ENCODE peak calls at places on chromosomes 3 and 15, in six cellular contexts. S, P, M, E, J and Y are unnamed samples.

GRCh38 chr3:188528390-188528789 is 374.4 kb downstream of the LPP start:
- DNase-seq in S (no peak), P (no peak), M (no peak), E (no peak), J (no peak), Y (no peak)

GRCh38 chr3:25457642-25458419 is 29.8 kb downstream of the RARB start:
- DNase-seq in S (no peak), P (no peak), M (no peak), E (no peak), J (no peak), Y (no peak)

GRCh38 chr3:94405258-94406035 is 342.6 kb downstream of the NSUN3 start:
- DNase-seq in S (no peak), P (no peak), M (no peak), E (no peak), J (no peak), Y (no peak)

GRCh38 chr3:38142959-38143358 is 4.5 kb downstream of the MYD88 start:
- DNase-seq in S (no peak), P (no peak), M (no peak), E (no peak), J (no peak), Y (no peak)

GRCh38 chr15:29568840-29569532 is 253.3 kb downstream of the TJP1 start:
- DNase-seq in S (no peak), P (no peak), M (no peak), E (peak; percentile 59), J (peak; percentile 23), Y (no peak)

GRCh38 chr3:121997372-121997771 is 24.7 kb downstream of the ILDR1 start:
- DNase-seq in S (no peak), P (no peak), M (no peak), E (no peak), J (no peak), Y (no peak)

GRCh38 chr15:101068961-101069734 is 150.0 kb downstream of the LRRK1 start:
- DNase-seq in S (no peak), P (no peak), M (peak; percentile 94), E (no peak), J (peak; percentile 87), Y (peak; percentile 100)

GRCh38 chr3:112116777-112117186 is 16.3 kb downstream of the GCSAM start:
- DNase-seq in S (no peak), P (no peak), M (no peak), E (no peak), J (no peak), Y (no peak)

GRCh38 chr3:3356836-3357235 is 177.3 kb upstream of the CRBN start:
- DNase-seq in S (no peak), P (no peak), M (no peak), E (no peak), J (no peak), Y (no peak)

GRCh38 chr3:184816654-184817053 is 4.7 kb downstream of the VPS8 start:
- DNase-seq in S (no peak), P (no peak), M (no peak), E (no peak), J (no peak), Y (no peak)

GRCh38 chr15:51947124-51947523 is 24.5 kb downstream of the LEO1 start:
- DNase-seq in S (no peak), P (no peak), M (no peak), E (no peak), J (no peak), Y (no peak)

GRCh38 chr15:51955514-51955913 is 16.1 kb downstream of the LEO1 start:
- DNase-seq in S (no peak), P (no peak), M (no peak), E (no peak), J (no peak), Y (no peak)

DNA sequence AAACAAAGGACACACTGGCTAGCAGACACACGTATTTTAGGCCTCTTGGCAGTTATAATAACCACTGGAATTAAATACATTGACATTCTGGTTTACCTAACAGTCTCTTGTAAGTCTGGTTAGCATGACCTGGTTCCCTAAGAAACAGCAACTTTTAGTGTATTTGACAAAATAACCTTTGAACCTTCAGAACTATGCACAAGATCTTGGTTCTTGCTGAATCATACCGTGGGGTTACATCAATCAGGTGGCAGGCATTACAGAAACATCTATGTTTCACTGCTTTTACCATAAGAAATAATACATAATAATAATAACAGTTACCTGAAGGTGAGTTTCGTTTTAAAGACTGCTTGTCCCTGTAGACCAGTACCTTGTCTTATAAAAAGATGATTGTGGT is 18.8 kb downstream of the LEO1 start:
- DNase-seq in S (no peak), P (no peak), M (no peak), E (no peak), J (no peak), Y (no peak)
- H3K36me3 ChIP-seq in S (peaks cover 19% of the 10 kb centered on the region), P (peaks cover 85% of the 10 kb centered on the region), M (peaks cover 72% of the 10 kb centered on the region), E (peaks cover 79% of the 10 kb centered on the region), J (peaks cover 42% of the 10 kb centered on the region), Y (peaks cover 30% of the 10 kb centered on the region)

DNA sequence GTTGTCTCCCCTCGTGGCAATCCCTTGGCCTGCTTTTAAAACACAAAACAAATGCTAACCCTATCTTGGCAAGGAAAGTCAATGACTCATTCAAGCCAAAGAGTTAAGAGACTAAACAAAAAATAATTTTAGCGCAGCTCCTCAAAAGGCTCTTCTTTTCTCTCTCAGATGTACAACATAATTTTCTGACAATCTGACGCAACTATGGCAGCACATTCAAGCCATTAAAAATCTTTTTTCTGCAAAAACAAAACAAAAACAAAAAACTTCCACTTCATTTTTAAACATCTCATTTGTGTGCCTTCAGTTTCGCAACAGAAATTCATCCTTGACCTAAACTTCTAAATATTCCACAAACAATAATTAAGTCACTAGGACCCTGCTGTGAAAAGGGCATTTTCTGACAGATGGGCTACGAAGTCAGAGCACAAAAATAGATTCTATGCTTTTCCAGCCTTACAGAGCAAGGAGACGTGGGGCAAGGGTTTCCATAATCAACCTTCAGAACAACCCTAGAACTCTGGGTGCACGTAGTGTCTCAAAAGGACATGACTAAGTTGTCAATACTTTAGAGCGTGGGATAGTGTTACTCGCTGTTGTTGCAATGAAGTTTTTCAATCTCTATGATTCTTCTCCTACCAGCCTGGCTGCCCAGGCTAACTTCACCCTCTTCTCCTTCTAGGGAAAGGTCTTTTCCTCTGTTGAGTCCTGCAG is 84.3 kb downstream of the MB21D2 start:
- DNase-seq in S (no peak), P (no peak), M (no peak), E (no peak), J (no peak), Y (no peak)
- TF ChIP-seq YY1 in S (no peak), P (no peak), M (no peak), E (no peak), J (no peak), Y (no peak)

DNA sequence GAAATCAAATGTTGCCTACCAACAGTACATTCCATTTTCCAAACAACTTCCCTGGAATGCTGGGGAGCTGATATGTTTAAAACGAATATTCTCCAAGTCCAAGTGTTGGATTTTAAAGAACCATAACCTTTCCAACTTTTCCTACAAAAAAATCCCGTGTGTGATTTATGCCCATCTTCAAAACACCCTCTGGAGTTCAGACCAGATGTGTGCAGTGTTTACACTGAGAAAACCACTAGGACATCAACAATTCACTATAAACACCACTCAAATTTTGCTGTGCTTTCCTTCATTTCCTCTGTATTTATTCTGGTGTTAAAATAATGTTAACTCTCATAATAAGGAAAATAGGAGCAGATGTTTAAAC is 2.4 kb downstream of the VGLL4 start:
- DNase-seq in S (no peak), P (no peak), M (no peak), E (no peak), J (no peak), Y (no peak)
- H3K4me1 ChIP-seq in S (peaks cover 6% of the 10 kb centered on the region), P (peaks cover 15% of the 10 kb centered on the region), M (peaks cover 12% of the 10 kb centered on the region), E (peaks cover 43% of the 10 kb centered on the region), J (peaks cover 51% of the 10 kb centered on the region), Y (peaks cover 4% of the 10 kb centered on the region)

GRCh38 chr3:48979451-48979850 is 10.6 kb upstream of the P4HTM start:
- DNase-seq in S (no peak), P (no peak), M (no peak), E (no peak), J (no peak), Y (no peak)

GRCh38 chr3:48983096-48983495 is 6.9 kb upstream of the P4HTM start:
- DNase-seq in S (no peak), P (no peak), M (no peak), E (no peak), J (no peak), Y (no peak)

GRCh38 chr3:48982016-48982415 is 8.0 kb upstream of the P4HTM start:
- DNase-seq in S (no peak), P (no peak), M (no peak), E (no peak), J (no peak), Y (no peak)

GRCh38 chr3:48982686-48983085 is 7.4 kb upstream of the P4HTM start:
- DNase-seq in S (no peak), P (no peak), M (no peak), E (no peak), J (no peak), Y (no peak)

GRCh38 chr3:48980295-48980694 is 9.7 kb upstream of the P4HTM start:
- DNase-seq in S (no peak), P (no peak), M (no peak), E (no peak), J (no peak), Y (no peak)
- H3K36me3 ChIP-seq in S (peaks cover 31% of the 10 kb centered on the region), P (peaks cover 79% of the 10 kb centered on the region), M (peaks cover 79% of the 10 kb centered on the region), E (peaks cover 56% of the 10 kb centered on the region), J (peaks cover 42% of the 10 kb centered on the region), Y (peaks cover 85% of the 10 kb centered on the region)

GRCh38 chr3:197482001-197482400 is 73.8 kb downstream of the BDH1 start:
- DNase-seq in S (no peak), P (no peak), M (no peak), E (no peak), J (no peak), Y (peak; percentile 46)
- TF ChIP-seq YY1 in S (no peak), P (no peak), M (no peak), E (no peak), J (no peak), Y (no peak)

DNA sequence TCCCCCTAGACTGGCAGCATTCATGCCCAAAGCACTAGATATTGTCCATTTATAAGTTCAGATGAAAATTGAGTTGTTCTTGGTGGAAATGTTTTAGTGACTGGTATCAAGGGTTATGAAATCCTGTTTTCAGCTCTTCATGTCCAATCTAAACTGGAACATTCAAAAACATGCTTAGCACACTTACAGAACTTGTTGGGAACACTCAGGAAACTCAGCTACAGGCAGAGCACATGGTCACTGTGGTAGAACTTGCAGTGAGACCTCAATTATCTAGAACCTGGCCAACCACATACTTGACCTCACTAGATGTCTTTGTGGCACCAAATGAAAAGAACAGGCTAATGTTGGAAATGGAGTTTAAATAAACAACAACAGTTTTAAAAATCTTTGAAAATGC is 88.8 kb downstream of the SMAD3 start:
- DNase-seq in S (no peak), P (no peak), M (no peak), E (no peak), J (no peak), Y (no peak)
- H3K4me1 ChIP-seq in S (peaks cover 14% of the 10 kb centered on the region), P (peaks cover 3% of the 10 kb centered on the region), M (peaks cover 18% of the 10 kb centered on the region), E (peaks cover 30% of the 10 kb centered on the region), J (peaks cover 27% of the 10 kb centered on the region), Y (no peaks in the 10 kb centered on the region)

DNA sequence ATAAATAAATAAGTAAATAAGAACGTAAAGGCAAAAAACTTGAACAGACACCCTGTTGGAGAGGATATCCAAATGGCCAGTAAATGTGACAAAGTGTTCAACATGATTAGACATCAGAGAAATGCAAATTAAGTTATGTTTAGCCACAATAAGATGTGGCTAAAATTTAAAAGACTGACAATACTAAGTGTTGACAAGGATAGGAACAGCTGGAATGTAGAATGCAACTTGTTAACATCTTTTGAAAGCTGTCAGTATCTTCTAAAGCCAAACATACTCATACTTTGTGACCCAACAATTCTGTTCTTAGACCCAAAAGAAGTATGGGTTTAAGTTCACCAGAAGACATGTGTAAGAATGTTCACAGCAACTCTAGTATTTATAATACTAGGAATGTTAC is 197.1 kb downstream of the ITPR1 start:
- DNase-seq in S (no peak), P (no peak), M (no peak), E (no peak), J (no peak), Y (no peak)
- H3K36me3 ChIP-seq in S (peaks cover 10% of the 10 kb centered on the region), P (peaks cover 15% of the 10 kb centered on the region), M (no peaks in the 10 kb centered on the region), E (no peaks in the 10 kb centered on the region), J (peaks cover 4% of the 10 kb centered on the region), Y (peaks cover 15% of the 10 kb centered on the region)